ENCODE peak calls at places on chromosome 13, in five cellular contexts. L, Y, A, G and P are unnamed samples.

GRCh38 chr13:110228936-110229904 is 77.7 kb downstream of the COL4A1 start:
- DNase-seq in L (no peak), Y (no peak), A (peak; percentile 24), G (no peak), P (no peak)

GRCh38 chr13:91792054-91792453 is 393.6 kb downstream of the GPC5 start:
- DNase-seq in L (no peak), Y (no peak), A (no peak), G (no peak), P (no peak)

GRCh38 chr13:107545946-107546502 is 669.3 kb downstream of the LIG4 start:
- DNase-seq in L (no peak), Y (no peak), A (no peak), G (no peak), P (no peak)

GRCh38 chr13:46121597-46122163 is 16.8 kb upstream of the CPB2 start:
- DNase-seq in L (no peak), Y (no peak), A (no peak), G (no peak), P (no peak)

GRCh38 chr13:49935171-49936084 is 712 bp downstream of the SPRYD7 start:
- DNase-seq in L (peak; percentile 4), Y (peak; percentile 76), A (peak; percentile 78), G (peak; percentile 62), P (no peak)

GRCh38 chr13:73065665-73066350 is 7.0 kb downstream of the KLF5 start:
- DNase-seq in L (no peak), Y (no peak), A (peak; percentile 88), G (no peak), P (no peak)

GRCh38 chr13:33446821-33447481 is 161.4 kb upstream of the STARD13 start:
- DNase-seq in L (no peak), Y (peak; percentile 9), A (peak; percentile 81), G (peak; percentile 62), P (no peak)

GRCh38 chr13:100944791-100945345 is 270.3 kb upstream of the TMTC4 start:
- DNase-seq in L (no peak), Y (no peak), A (no peak), G (no peak), P (no peak)

GRCh38 chr13:85148009-85148408 is 651.2 kb downstream of the SLITRK6 start:
- DNase-seq in L (no peak), Y (no peak), A (peak; percentile 33), G (no peak), P (no peak)

GRCh38 chr13:36673838-36674326 is at the start of gene SERTM1:
- DNase-seq in L (no peak), Y (no peak), A (peak; percentile 29), G (no peak), P (peak; percentile 60)

GRCh38 chr13:21338651-21339278 is 120.3 kb downstream of the ZDHHC20 start:
- DNase-seq in L (no peak), Y (no peak), A (no peak), G (no peak), P (no peak)

GRCh38 chr13:38321654-38322053 is 28.0 kb upstream of the UFM1 start:
- DNase-seq in L (no peak), Y (no peak), A (no peak), G (no peak), P (no peak)

GRCh38 chr13:24997367-24997967 is 98.5 kb upstream of the PABPC3 start:
- DNase-seq in L (no peak), Y (peak; percentile 26), A (peak; percentile 33), G (no peak), P (peak; percentile 36)

GRCh38 chr13:100547805-100548204 is 40.8 kb downstream of the GGACT start:
- DNase-seq in L (no peak), Y (peak; percentile 23), A (peak; percentile 76), G (no peak), P (no peak)

GRCh38 chr13:40072663-40073120 is 417.2 kb downstream of the COG6 start:
- DNase-seq in L (no peak), Y (no peak), A (no peak), G (no peak), P (no peak)
- TF ChIP-seq CTCF in L (no peak), Y (no peak), A (no peak), G (no peak), P (no peak)

DNA sequence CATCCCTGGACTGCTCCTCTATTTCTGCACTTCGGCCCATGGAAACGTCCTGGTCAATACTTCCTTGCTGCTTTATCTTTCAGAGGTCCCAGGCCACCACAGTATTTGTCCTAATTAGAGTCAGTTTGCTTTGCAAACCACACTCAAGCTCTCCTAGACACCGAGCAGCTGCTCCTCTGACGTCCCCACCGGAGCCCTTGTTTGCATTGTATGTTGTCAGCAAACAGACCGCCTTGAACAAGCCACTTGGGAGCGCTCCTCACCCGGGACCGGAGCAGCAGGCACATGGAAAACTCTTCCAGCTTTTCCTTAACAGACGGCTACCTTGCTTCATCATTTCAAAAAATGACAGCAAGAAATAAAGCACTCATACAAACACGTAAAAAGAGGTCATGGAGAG is 51.5 kb upstream of the GTF3A start:
- DNase-seq in L (no peak), Y (no peak), A (peak; percentile 10), G (peak; percentile 71), P (no peak)
- TF ChIP-seq CTCF in L (no peak), Y (no peak), A (peak; percentile 5), G (no peak), P (no peak)

DNA sequence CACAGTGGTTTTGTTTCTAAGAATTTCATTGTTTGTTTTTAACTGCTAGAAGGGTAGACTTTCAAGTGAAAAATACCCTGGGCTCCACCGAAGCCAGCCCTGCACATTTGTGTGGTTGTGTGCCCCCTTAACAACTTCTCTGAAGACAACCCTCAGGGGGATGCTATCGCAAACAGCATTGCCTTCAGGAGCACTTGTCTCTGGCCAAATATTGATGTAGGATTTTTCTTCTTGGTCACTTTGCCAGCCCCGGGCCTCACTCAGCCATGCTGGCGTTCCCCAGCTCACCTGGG is 69.2 kb upstream of the SERP2 start:
- DNase-seq in L (no peak), Y (no peak), A (no peak), G (no peak), P (no peak)
- TF ChIP-seq CTCF in L (no peak), Y (no peak), A (no peak), G (no peak), P (no peak)

GRCh38 chr13:54394908-54395307 is 1366.3 kb downstream of the OLFM4 start:
- DNase-seq in L (no peak), Y (no peak), A (no peak), G (no peak), P (no peak)

GRCh38 chr13:54394319-54394718 is 1365.7 kb downstream of the OLFM4 start:
- DNase-seq in L (no peak), Y (no peak), A (no peak), G (no peak), P (no peak)
- TF ChIP-seq CTCF in L (no peak), Y (no peak), A (no peak), G (no peak), P (no peak)

GRCh38 chr13:78319101-78319627 is 284.2 kb downstream of the POU4F1 start:
- DNase-seq in L (no peak), Y (no peak), A (peak; percentile 42), G (no peak), P (no peak)

DNA sequence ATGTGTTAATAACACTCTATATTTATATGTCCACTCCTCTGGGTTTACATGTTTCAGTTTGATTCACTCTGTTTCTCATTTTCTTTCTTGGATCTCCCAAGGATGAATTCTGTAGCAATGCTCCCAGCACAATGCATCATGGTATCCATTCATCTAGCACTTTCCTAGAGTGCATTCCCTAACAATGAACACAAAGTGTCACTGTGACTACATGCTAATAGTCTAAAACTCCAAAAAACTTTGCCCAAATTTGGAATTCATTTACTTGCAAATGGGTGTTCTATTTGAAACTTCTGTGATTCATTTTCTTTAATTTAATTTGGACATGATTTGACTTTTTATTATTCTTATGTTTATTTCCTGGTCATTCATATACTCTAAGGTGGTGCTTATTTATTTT is 286.3 kb downstream of the POU4F1 start:
- DNase-seq in L (no peak), Y (no peak), A (peak; percentile 18), G (no peak), P (no peak)
- TF ChIP-seq CTCF in L (no peak), Y (no peak), A (peak; percentile 27), G (no peak), P (peak; percentile 56)

GRCh38 chr13:95535243-95535642 is 17.3 kb upstream of the CLDN10 start:
- DNase-seq in L (no peak), Y (peak; percentile 43), A (peak; percentile 97), G (no peak), P (no peak)

GRCh38 chr13:95533545-95534135 is 18.9 kb upstream of the CLDN10 start:
- DNase-seq in L (no peak), Y (no peak), A (no peak), G (no peak), P (peak; percentile 31)

GRCh38 chr13:95541308-95541707 is 11.2 kb upstream of the CLDN10 start:
- DNase-seq in L (no peak), Y (no peak), A (no peak), G (no peak), P (no peak)

GRCh38 chr13:95540848-95541247 is 11.7 kb upstream of the CLDN10 start:
- DNase-seq in L (no peak), Y (no peak), A (no peak), G (no peak), P (no peak)

DNA sequence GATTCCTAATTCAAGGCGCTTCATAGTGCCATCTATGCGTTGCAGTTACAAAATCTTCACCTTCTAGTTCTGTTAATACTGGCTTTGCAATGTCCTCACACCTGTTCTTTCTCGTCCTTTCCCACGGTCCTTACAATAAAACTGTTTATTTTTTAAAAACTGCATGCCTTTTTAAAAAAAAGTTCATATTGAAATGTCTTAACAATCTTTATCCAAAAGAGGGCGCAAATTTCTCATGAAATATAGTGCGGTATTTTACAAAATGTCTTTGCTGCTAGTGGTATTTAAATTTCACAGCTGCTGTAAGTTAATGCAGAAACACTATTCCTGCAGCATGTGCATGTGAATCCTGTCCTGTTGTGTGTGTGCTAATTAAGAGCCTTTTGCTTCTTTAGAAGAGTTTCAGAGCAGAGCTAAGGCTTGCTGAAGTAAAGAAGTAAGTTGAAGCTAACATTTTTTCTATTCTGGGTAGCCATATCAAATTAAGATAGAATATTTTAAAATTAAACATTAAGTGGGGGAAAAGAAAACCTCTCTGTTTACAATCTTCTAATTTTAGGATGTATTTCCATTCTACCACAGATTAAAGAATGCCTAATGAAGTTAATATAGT is 15.8 kb upstream of the CLDN10 start:
- DNase-seq in L (no peak), Y (peak; percentile 2), A (peak; percentile 48), G (no peak), P (no peak)
- TF ChIP-seq CTCF in L (peak; percentile 41), Y (peak; percentile 80), A (peak; percentile 42), G (no peak), P (peak; percentile 64)

GRCh38 chr13:80251403-80251802 is 89.5 kb downstream of the SPRY2 start:
- DNase-seq in L (no peak), Y (peak; percentile 28), A (peak; percentile 38), G (no peak), P (no peak)
- TF ChIP-seq CTCF in L (no peak), Y (no peak), A (no peak), G (no peak), P (no peak)

GRCh38 chr13:99105160-99105559 is 95.5 kb upstream of the UBAC2 start:
- DNase-seq in L (no peak), Y (no peak), A (no peak), G (no peak), P (no peak)
- TF ChIP-seq CTCF in L (no peak), Y (no peak), A (no peak), G (no peak), P (no peak)

DNA sequence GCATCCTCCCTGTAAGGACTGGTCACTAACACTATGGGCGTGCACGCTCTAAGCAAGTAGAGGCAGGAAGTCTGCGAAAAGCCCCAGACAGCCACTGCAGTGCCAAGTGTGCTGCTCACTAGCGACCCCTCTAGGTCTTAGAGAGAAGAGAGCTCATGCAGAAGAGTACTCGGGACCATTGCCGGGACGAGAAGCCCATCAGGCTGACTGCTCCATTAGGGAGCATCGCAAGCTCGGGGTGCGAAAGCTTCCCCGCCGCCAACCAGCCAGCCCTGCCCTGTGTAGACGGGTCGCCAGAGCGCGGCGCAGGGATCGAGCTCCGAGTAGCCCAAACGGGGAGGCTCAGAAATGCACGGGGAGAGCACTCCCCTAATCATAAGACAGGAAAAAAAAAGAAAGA is 16.6 kb downstream of the POU4F1 start:
- DNase-seq in L (no peak), Y (no peak), A (no peak), G (no peak), P (no peak)
- TF ChIP-seq CTCF in L (no peak), Y (peak; percentile 24), A (no peak), G (no peak), P (peak; percentile 51)